ENCODE peak calls at places on chromosomes 6 and 20, in ten cellular contexts. Q is CD8-positive, alpha-beta memory T cell; Y is hepatocyte; J is heart left ventricle; N is OCI-LY7; W is uterus; L is HAP-1; S is tibial artery; C is CD8-positive, alpha-beta T cell; B is suprapubic skin. G is an unnamed sample. For H3K4me1, the result is how much of the 10 kb centered on the place peaks cover.

GRCh38 chr20:50762435-50763201 is 31.2 kb downstream of the PARD6B start:
- DNase-seq in Q (no peak), Y (peak), J (peak), N (no peak), W (peak), L (no peak), S (peak), C (no peak), B (peak), G (no peak)

GRCh38 chr6:44010411-44011349 is 116.6 kb downstream of the MRPL14 start:
- DNase-seq in Q (no peak), Y (no peak), J (peak), N (no peak), W (peak), L (no peak), S (peak), C (no peak), B (peak), G (no peak)

GRCh38 chr6:74936886-74937285 is 269.0 kb downstream of the COL12A1 start:
- DNase-seq in Q (no peak), Y (no peak), J (no peak), N (no peak), W (no peak), L (no peak), S (no peak), C (no peak), B (no peak), G (no peak)

GRCh38 chr6:29992792-29993191 is 50.5 kb downstream of the HLA-A start:
- DNase-seq in Q (no peak), Y (no peak), J (no peak), N (no peak), W (no peak), L (no peak), S (no peak), C (no peak), B (no peak), G (no peak)

GRCh38 chr6:119096683-119097310 is 18.3 kb upstream of the FAM184A start:
- DNase-seq in Q (no peak), Y (peak), J (peak), N (no peak), W (peak), L (no peak), S (peak), C (no peak), B (peak), G (no peak)

GRCh38 chr6:17472653-17473183 is 79.3 kb downstream of the CAP2 start:
- DNase-seq in Q (no peak), Y (peak), J (no peak), N (no peak), W (no peak), L (no peak), S (no peak), C (no peak), B (no peak), G (no peak)

GRCh38 chr6:83257791-83258190 is 64.6 kb downstream of the RWDD2A start:
- DNase-seq in Q (no peak), Y (no peak), J (no peak), N (no peak), W (no peak), L (no peak), S (no peak), C (no peak), B (no peak), G (no peak)

GRCh38 chr20:2292711-2293110 is 3.1 kb upstream of the TGM3 start:
- DNase-seq in Q (no peak), Y (peak), J (no peak), N (no peak), W (no peak), L (no peak), S (no peak), C (no peak), B (no peak), G (peak)

GRCh38 chr6:42088101-42088591 is 37.8 kb downstream of the TAF8 start:
- DNase-seq in Q (no peak), Y (no peak), J (peak), N (no peak), W (no peak), L (no peak), S (no peak), C (no peak), B (no peak), G (no peak)

GRCh38 chr6:35452186-35453090 is at the start of gene FANCE:
- DNase-seq in Q (peak), Y (peak), J (peak), N (peak), W (peak), L (peak), S (peak), C (peak), B (peak), G (peak)

GRCh38 chr6:2448826-2449571 is 203.6 kb upstream of the GMDS start:
- DNase-seq in Q (no peak), Y (peak), J (no peak), N (peak), W (no peak), L (peak), S (peak), C (no peak), B (no peak), G (peak)

GRCh38 chr6:13729891-13730290 is 18.3 kb upstream of the RANBP9 start:
- DNase-seq in Q (no peak), Y (no peak), J (no peak), N (no peak), W (no peak), L (no peak), S (no peak), C (no peak), B (no peak), G (no peak)

GRCh38 chr20:33684533-33685327 is 1.5 kb downstream of the E2F1 start:
- DNase-seq in Q (no peak), Y (no peak), J (no peak), N (peak), W (no peak), L (peak), S (no peak), C (no peak), B (no peak), G (no peak)

GRCh38 chr6:131023834-131024504 is 39.1 kb downstream of the EPB41L2 start:
- DNase-seq in Q (no peak), Y (no peak), J (no peak), N (no peak), W (no peak), L (no peak), S (no peak), C (no peak), B (no peak), G (no peak)

GRCh38 chr20:44479643-44480042 is 4.0 kb downstream of the TTPAL start:
- DNase-seq in Q (no peak), Y (no peak), J (no peak), N (peak), W (no peak), L (no peak), S (no peak), C (no peak), B (no peak), G (peak)

GRCh38 chr20:48826883-48827771 is 672 bp downstream of the PREX1 start:
- DNase-seq in Q (peak), Y (no peak), J (no peak), N (peak), W (no peak), L (no peak), S (no peak), C (no peak), B (no peak), G (peak)

GRCh38 chr6:135280375-135281136 is 99.4 kb downstream of the MYB start:
- DNase-seq in Q (no peak), Y (no peak), J (peak), N (peak), W (no peak), L (no peak), S (peak), C (no peak), B (no peak), G (no peak)

GRCh38 chr6:112851141-112851540 is 504.0 kb downstream of the RFPL4B start:
- DNase-seq in Q (no peak), Y (peak), J (no peak), N (no peak), W (no peak), L (no peak), S (no peak), C (no peak), B (no peak), G (no peak)

GRCh38 chr6:20630617-20631448 is 96.6 kb downstream of the CDKAL1 start:
- DNase-seq in Q (no peak), Y (no peak), J (no peak), N (no peak), W (no peak), L (no peak), S (no peak), C (no peak), B (no peak), G (no peak)

GRCh38 chr20:40717343-40717865 is 28.4 kb upstream of the MAFB start:
- DNase-seq in Q (no peak), Y (no peak), J (no peak), N (no peak), W (no peak), L (no peak), S (no peak), C (no peak), B (no peak), G (no peak)

GRCh38 chr6:138454976-138455706 is 44.2 kb downstream of the NHSL1 start:
- DNase-seq in Q (peak), Y (no peak), J (no peak), N (no peak), W (no peak), L (peak), S (no peak), C (peak), B (no peak), G (peak)

GRCh38 chr20:50815162-50815989 is 20.5 kb downstream of the BCAS4 start:
- DNase-seq in Q (no peak), Y (no peak), J (no peak), N (peak), W (no peak), L (no peak), S (peak), C (no peak), B (no peak), G (peak)

GRCh38 chr6:83199173-83199864 is 6.2 kb downstream of the RWDD2A start:
- DNase-seq in Q (no peak), Y (no peak), J (no peak), N (no peak), W (no peak), L (no peak), S (no peak), C (no peak), B (no peak), G (no peak)

GRCh38 chr6:26295691-26296555 is 69.1 kb upstream of the BTN3A2 start:
- DNase-seq in Q (no peak), Y (peak), J (no peak), N (no peak), W (no peak), L (no peak), S (no peak), C (no peak), B (no peak), G (peak)

GRCh38 chr6:157667211-157668033 is 155.6 kb upstream of the SNX9 start:
- DNase-seq in Q (peak), Y (peak), J (no peak), N (peak), W (peak), L (peak), S (peak), C (peak), B (no peak), G (peak)

GRCh38 chr6:73308712-73309533 is 45.2 kb downstream of the DPPA5 start:
- DNase-seq in Q (no peak), Y (peak), J (no peak), N (peak), W (no peak), L (peak), S (no peak), C (no peak), B (no peak), G (no peak)

GRCh38 chr6:136736281-136736960 is 55.9 kb downstream of the MAP3K5 start:
- DNase-seq in Q (no peak), Y (no peak), J (no peak), N (no peak), W (no peak), L (no peak), S (no peak), C (no peak), B (no peak), G (no peak)

GRCh38 chr6:3176562-3177355 is 19.4 kb upstream of the TUBB2A start:
- DNase-seq in Q (no peak), Y (peak), J (no peak), N (no peak), W (peak), L (no peak), S (peak), C (no peak), B (peak), G (no peak)

GRCh38 chr6:28167068-28167467 is 25.4 kb downstream of the ZKSCAN8 start:
- DNase-seq in Q (no peak), Y (no peak), J (no peak), N (no peak), W (no peak), L (no peak), S (no peak), C (no peak), B (no peak), G (no peak)

DNA sequence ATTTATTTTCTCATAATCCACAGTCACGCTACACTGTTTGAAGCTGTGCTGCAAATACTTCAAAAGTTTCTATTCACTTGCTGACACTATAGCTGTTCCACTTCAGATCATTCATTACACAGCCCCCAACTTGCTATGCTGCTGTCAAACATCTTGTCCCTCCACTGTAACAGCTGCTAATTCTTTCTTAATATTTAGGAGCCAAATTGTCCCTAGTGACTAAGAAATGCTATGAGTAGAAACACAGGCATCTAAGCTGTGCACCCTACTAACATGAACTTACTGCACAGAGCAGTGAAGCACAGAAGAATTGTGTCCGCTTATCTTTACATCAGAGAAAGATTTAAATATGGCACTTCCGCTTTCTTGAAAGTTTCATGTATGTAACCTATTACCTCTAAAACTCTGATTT is 91.3 kb downstream of the PDE10A start:
- DNase-seq in Q (no peak), Y (no peak), J (no peak), N (no peak), W (no peak), L (no peak), S (no peak), C (no peak), B (no peak), G (no peak)
- H3K4me1 ChIP-seq in Q (under half), Y (under half), J (under half), N (under half), W (under half), L (under half), S (under half), C (under half), B (under half), G (under half)

GRCh38 chr20:57281900-57282299 is 15.5 kb upstream of the BMP7 start:
- DNase-seq in Q (no peak), Y (no peak), J (no peak), N (no peak), W (no peak), L (no peak), S (no peak), C (no peak), B (no peak), G (no peak)
- H3K4me1 ChIP-seq in Q (under half), Y (under half), J (under half), N (half or more), W (under half), L (under half), S (under half), C (under half), B (under half), G (under half)

GRCh38 chr6:158807515-158808441 is 11.4 kb downstream of the EZR start:
- DNase-seq in Q (no peak), Y (no peak), J (no peak), N (no peak), W (no peak), L (no peak), S (no peak), C (no peak), B (no peak), G (no peak)
- H3K4me1 ChIP-seq in Q (half or more), Y (half or more), J (half or more), N (half or more), W (under half), L (under half), S (under half), C (half or more), B (half or more), G (under half)

DNA sequence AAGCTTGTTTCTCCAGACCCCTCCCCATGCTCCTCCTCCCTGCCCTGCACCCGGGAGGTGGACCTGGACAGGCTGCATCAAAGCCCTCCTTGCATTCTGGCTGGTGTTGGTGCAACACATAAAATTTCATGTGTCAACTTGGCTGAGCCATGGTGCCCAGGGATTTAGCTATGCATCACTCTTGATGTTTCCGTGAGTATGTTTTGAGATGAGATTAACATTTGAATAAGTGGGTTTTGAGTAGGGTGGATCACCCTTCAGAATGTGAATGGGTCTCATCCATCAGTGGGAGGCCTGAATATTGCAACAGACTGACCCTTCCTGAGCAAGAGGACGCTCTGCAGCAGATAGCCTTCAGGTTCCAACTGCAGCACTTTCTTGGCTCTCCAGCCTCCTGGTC is 4.4 kb upstream of the OCSTAMP start:
- DNase-seq in Q (no peak), Y (no peak), J (no peak), N (no peak), W (no peak), L (peak), S (no peak), C (no peak), B (no peak), G (no peak)
- H3K4me1 ChIP-seq in Q (under half), Y (under half), J (under half), N (under half), W (under half), L (under half), S (under half), C (under half), B (under half), G (under half)

GRCh38 chr20:36565520-36565919 is 7.9 kb upstream of the TGIF2 start:
- DNase-seq in Q (no peak), Y (no peak), J (no peak), N (no peak), W (no peak), L (no peak), S (no peak), C (no peak), B (no peak), G (no peak)

GRCh38 chr20:36563415-36563814 is 10.0 kb upstream of the TGIF2 start:
- DNase-seq in Q (no peak), Y (peak), J (no peak), N (no peak), W (no peak), L (no peak), S (no peak), C (no peak), B (no peak), G (no peak)

DNA sequence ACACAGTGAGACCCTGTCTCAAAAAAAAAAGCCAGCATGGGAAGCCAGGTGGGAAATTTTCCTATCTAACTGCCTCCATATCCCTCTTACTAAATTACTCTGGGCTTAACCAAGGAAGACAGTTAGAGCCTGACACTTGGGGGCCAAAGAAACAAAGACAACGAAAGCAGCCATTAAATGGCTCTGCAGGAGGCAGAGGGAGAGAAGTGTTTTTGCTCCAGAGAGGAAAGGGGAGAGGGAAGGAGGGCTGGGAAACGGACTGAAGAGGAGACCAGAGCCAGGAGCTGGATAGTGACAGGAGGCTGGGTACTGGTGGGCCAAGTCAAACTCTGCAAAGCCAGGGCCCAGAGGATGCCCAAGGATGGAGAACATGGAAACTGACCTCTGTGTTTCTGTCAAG is 10.7 kb upstream of the TGIF2 start:
- DNase-seq in Q (no peak), Y (no peak), J (no peak), N (no peak), W (no peak), L (no peak), S (no peak), C (no peak), B (no peak), G (no peak)
- H3K4me1 ChIP-seq in Q (under half), Y (under half), J (under half), N (under half), W (under half), L (under half), S (under half), C (under half), B (under half), G (under half)

DNA sequence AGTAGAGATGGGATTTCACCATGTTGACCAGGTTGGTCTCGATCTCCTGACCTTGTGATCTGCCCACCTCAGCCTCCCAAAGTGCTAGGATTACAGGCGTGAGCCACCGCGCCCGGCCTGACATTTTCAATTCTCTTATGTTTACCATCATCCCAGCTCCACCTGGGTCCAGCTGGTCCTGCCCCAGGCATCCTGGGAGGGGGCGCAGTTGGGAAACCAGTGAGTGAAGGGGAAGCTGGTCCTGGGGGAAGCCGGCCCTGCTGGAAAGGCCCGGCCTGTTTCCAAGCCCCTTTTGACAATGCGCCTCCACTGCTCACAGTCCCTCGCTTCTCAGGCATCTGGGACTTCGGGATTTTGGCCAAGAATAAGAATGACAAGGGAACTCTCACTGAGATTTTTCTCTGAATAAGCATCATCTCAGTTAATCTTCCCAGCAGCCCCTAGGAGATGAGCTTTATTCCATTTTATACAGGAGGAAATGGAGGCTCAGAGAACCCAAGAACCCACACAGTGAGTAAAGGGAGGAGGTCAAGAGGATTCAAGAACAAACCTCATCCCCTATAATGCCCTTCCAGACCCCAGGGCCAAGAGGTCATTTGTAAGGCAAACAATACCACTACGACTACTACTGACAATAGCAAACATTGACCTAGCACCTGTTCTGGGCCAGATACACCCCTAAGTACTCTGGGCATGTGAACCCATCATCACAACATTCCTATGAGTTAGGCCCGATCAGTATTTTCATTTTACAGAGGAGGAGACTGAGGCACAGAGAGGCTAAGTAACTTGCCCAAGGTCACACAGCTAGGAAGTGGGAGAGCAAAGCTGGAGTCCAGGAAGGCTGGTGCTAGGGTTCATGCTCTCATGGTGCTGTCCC is 14.0 kb downstream of the SLC13A3 start:
- DNase-seq in Q (no peak), Y (no peak), J (no peak), N (no peak), W (no peak), L (no peak), S (no peak), C (no peak), B (no peak), G (no peak)
- H3K4me1 ChIP-seq in Q (under half), Y (under half), J (under half), N (under half), W (under half), L (under half), S (under half), C (under half), B (under half), G (under half)

DNA sequence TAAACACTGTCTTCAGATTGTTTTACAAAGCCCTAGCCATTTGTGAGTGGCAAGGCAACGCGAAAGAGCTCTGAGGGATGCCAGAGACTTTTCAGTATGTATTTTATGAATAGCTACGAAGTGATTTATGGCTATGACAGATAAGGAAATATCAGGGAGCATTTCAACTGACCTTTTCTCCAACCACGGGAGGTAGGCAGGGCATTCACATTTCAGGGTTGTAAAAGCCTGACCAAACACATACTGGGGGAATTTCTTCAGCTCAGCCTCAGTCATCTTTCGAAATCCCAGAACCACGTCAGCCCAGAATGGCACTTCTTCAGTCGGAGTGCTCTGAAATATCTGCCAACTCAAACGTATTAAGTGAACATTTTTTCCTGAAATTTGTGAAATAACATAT is 10.8 kb downstream of the DDO start:
- DNase-seq in Q (no peak), Y (peak), J (no peak), N (no peak), W (no peak), L (no peak), S (no peak), C (no peak), B (no peak), G (no peak)
- H3K4me1 ChIP-seq in Q (under half), Y (under half), J (under half), N (under half), W (under half), L (under half), S (under half), C (under half), B (under half), G (under half)

G was measured in Peyer's patch.